ENCODE peak calls at places on chromosome 1, in ten cellular contexts. One of them, this sample, is unnamed.

GRCh38 chr1:221683681-221684080 is 58.2 kb downstream of the DUSP10 start:
- DNase-seq in AG09309: no peak
- DNase-seq in transverse colon: no peak
- DNase-seq in tibial nerve: no peak
- DNase-seq in spleen: no peak
- DNase-seq in choroid plexus epithelial cell: no peak
- DNase-seq in adrenal gland: no peak
- DNase-seq in WERI-Rb-1: no peak
- DNase-seq in uterus: no peak
- DNase-seq in cardiac fibroblast: no peak
- DNase-seq in this sample: peak; percentile 67

GRCh38 chr1:21299007-21299406 is 8.7 kb upstream of the ECE1 start:
- DNase-seq in AG09309: no peak
- DNase-seq in transverse colon: peak; percentile 71
- DNase-seq in tibial nerve: no peak
- DNase-seq in spleen: no peak
- DNase-seq in choroid plexus epithelial cell: no peak
- DNase-seq in adrenal gland: no peak
- DNase-seq in WERI-Rb-1: no peak
- DNase-seq in uterus: no peak
- DNase-seq in cardiac fibroblast: no peak
- DNase-seq in this sample: no peak

GRCh38 chr1:41769068-41769467 is 149.7 kb downstream of the HIVEP3 start:
- DNase-seq in AG09309: no peak
- DNase-seq in transverse colon: no peak
- DNase-seq in tibial nerve: no peak
- DNase-seq in spleen: no peak
- DNase-seq in choroid plexus epithelial cell: peak; percentile 48
- DNase-seq in adrenal gland: no peak
- DNase-seq in WERI-Rb-1: no peak
- DNase-seq in uterus: no peak
- DNase-seq in cardiac fibroblast: no peak
- DNase-seq in this sample: no peak

GRCh38 chr1:107793896-107794440 is 171.0 kb downstream of the VAV3 start:
- DNase-seq in AG09309: no peak
- DNase-seq in transverse colon: no peak
- DNase-seq in tibial nerve: no peak
- DNase-seq in spleen: no peak
- DNase-seq in choroid plexus epithelial cell: no peak
- DNase-seq in adrenal gland: no peak
- DNase-seq in WERI-Rb-1: peak; percentile 45
- DNase-seq in uterus: no peak
- DNase-seq in cardiac fibroblast: no peak
- DNase-seq in this sample: no peak

GRCh38 chr1:164728719-164729118 is 169.7 kb downstream of the PBX1 start:
- DNase-seq in AG09309: peak; percentile 62
- DNase-seq in transverse colon: no peak
- DNase-seq in tibial nerve: no peak
- DNase-seq in spleen: no peak
- DNase-seq in choroid plexus epithelial cell: peak; percentile 73
- DNase-seq in adrenal gland: no peak
- DNase-seq in WERI-Rb-1: no peak
- DNase-seq in uterus: no peak
- DNase-seq in cardiac fibroblast: peak; percentile 42
- DNase-seq in this sample: no peak

GRCh38 chr1:59061876-59062275 is 235.0 kb upstream of the FGGY start:
- DNase-seq in AG09309: peak; percentile 85
- DNase-seq in transverse colon: peak; percentile 38
- DNase-seq in tibial nerve: peak; percentile 49
- DNase-seq in spleen: no peak
- DNase-seq in choroid plexus epithelial cell: peak; percentile 99
- DNase-seq in adrenal gland: peak; percentile 67
- DNase-seq in WERI-Rb-1: no peak
- DNase-seq in uterus: peak; percentile 69
- DNase-seq in cardiac fibroblast: peak; percentile 99
- DNase-seq in this sample: peak; percentile 97

GRCh38 chr1:246058478-246058877 is 448.6 kb downstream of the SMYD3 start:
- DNase-seq in AG09309: no peak
- DNase-seq in transverse colon: no peak
- DNase-seq in tibial nerve: no peak
- DNase-seq in spleen: no peak
- DNase-seq in choroid plexus epithelial cell: no peak
- DNase-seq in adrenal gland: no peak
- DNase-seq in WERI-Rb-1: no peak
- DNase-seq in uterus: no peak
- DNase-seq in cardiac fibroblast: no peak
- DNase-seq in this sample: peak; percentile 34

GRCh38 chr1:206924549-206925115 is 2.9 kb upstream of the FCMR start:
- DNase-seq in AG09309: no peak
- DNase-seq in transverse colon: no peak
- DNase-seq in tibial nerve: no peak
- DNase-seq in spleen: peak; percentile 80
- DNase-seq in choroid plexus epithelial cell: no peak
- DNase-seq in adrenal gland: no peak
- DNase-seq in WERI-Rb-1: no peak
- DNase-seq in uterus: no peak
- DNase-seq in cardiac fibroblast: no peak
- DNase-seq in this sample: no peak

DNA sequence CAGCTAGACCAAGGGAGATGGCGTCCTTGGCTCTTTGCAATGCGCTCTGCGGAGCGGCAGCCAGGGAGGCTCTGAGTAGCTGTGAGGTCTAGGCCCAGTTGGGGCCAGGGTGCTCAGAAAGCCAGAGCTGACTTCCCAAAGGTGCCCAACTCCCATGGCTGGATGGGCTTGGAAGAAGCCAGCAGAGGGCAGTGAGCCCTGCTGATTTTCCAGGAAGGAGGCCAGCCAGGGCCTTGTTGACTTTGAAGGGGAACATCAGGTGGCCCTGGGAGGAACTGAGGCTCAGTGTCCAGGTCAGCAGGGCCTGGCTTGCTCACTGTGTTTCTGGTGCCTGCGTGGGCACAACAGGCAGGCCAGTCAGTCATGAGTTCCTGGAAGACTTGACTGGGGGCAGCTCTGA is 27.1 kb downstream of the CDCP2 start:
- DNase-seq in AG09309: no peak
- DNase-seq in transverse colon: peak; percentile 24
- DNase-seq in tibial nerve: no peak
- DNase-seq in spleen: peak; percentile 57
- DNase-seq in choroid plexus epithelial cell: peak; percentile 33
- DNase-seq in adrenal gland: peak; percentile 59
- DNase-seq in WERI-Rb-1: peak; percentile 69
- DNase-seq in uterus: no peak
- DNase-seq in cardiac fibroblast: peak; percentile 40
- DNase-seq in this sample: no peak
- TF ChIP-seq CTCF in AG09309: peak; percentile 65
- TF ChIP-seq CTCF in transverse colon: no peak
- TF ChIP-seq CTCF in tibial nerve: peak; percentile 10
- TF ChIP-seq CTCF in spleen: no peak
- TF ChIP-seq CTCF in choroid plexus epithelial cell: peak; percentile 47
- TF ChIP-seq CTCF in adrenal gland: peak; percentile 42
- TF ChIP-seq CTCF in WERI-Rb-1: peak; percentile 77
- TF ChIP-seq CTCF in uterus: peak; percentile 40
- TF ChIP-seq CTCF in cardiac fibroblast: peak; percentile 18
- TF ChIP-seq CTCF in this sample: peak; percentile 15

GRCh38 chr1:15948091-15948591 is 27.8 kb downstream of the ZBTB17 start:
- DNase-seq in AG09309: no peak
- DNase-seq in transverse colon: no peak
- DNase-seq in tibial nerve: no peak
- DNase-seq in spleen: peak; percentile 74
- DNase-seq in choroid plexus epithelial cell: no peak
- DNase-seq in adrenal gland: no peak
- DNase-seq in WERI-Rb-1: no peak
- DNase-seq in uterus: peak; percentile 20
- DNase-seq in cardiac fibroblast: no peak
- DNase-seq in this sample: peak; percentile 18

GRCh38 chr1:15948600-15949452 is 27.1 kb downstream of the ZBTB17 start:
- DNase-seq in AG09309: peak; percentile 88
- DNase-seq in transverse colon: peak; percentile 60
- DNase-seq in tibial nerve: peak; percentile 62
- DNase-seq in spleen: no peak
- DNase-seq in choroid plexus epithelial cell: peak; percentile 91
- DNase-seq in adrenal gland: peak; percentile 92
- DNase-seq in WERI-Rb-1: no peak
- DNase-seq in uterus: peak; percentile 85
- DNase-seq in cardiac fibroblast: peak; percentile 96
- DNase-seq in this sample: peak; percentile 99

GRCh38 chr1:15950302-15950701 is 25.6 kb downstream of the ZBTB17 start:
- DNase-seq in AG09309: no peak
- DNase-seq in transverse colon: no peak
- DNase-seq in tibial nerve: no peak
- DNase-seq in spleen: no peak
- DNase-seq in choroid plexus epithelial cell: no peak
- DNase-seq in adrenal gland: no peak
- DNase-seq in WERI-Rb-1: no peak
- DNase-seq in uterus: no peak
- DNase-seq in cardiac fibroblast: no peak
- DNase-seq in this sample: no peak

GRCh38 chr1:15950763-15951295 is 25.1 kb downstream of the ZBTB17 start:
- DNase-seq in AG09309: peak; percentile 47
- DNase-seq in transverse colon: no peak
- DNase-seq in tibial nerve: no peak
- DNase-seq in spleen: no peak
- DNase-seq in choroid plexus epithelial cell: peak; percentile 60
- DNase-seq in adrenal gland: peak; percentile 90
- DNase-seq in WERI-Rb-1: no peak
- DNase-seq in uterus: peak; percentile 77
- DNase-seq in cardiac fibroblast: peak; percentile 85
- DNase-seq in this sample: peak; percentile 86

GRCh38 chr1:15949453-15950245 is 26.3 kb downstream of the ZBTB17 start:
- DNase-seq in AG09309: peak; percentile 93
- DNase-seq in transverse colon: peak; percentile 88
- DNase-seq in tibial nerve: peak; percentile 85
- DNase-seq in spleen: peak; percentile 94
- DNase-seq in choroid plexus epithelial cell: peak; percentile 95
- DNase-seq in adrenal gland: peak; percentile 98
- DNase-seq in WERI-Rb-1: no peak
- DNase-seq in uterus: peak; percentile 94
- DNase-seq in cardiac fibroblast: peak; percentile 98
- DNase-seq in this sample: peak; percentile 98
- H3K4me3 ChIP-seq in AG09309: peak overlapping the region; percentile 22
- H3K4me3 ChIP-seq in transverse colon: peak overlapping the region; percentile 15
- H3K4me3 ChIP-seq in tibial nerve: peak overlapping the region; percentile 20
- H3K4me3 ChIP-seq in spleen: no peak overlapping the region
- H3K4me3 ChIP-seq in choroid plexus epithelial cell: peak overlapping the region; percentile 20
- H3K4me3 ChIP-seq in adrenal gland: peak overlapping the region; percentile 17
- H3K4me3 ChIP-seq in WERI-Rb-1: no peak overlapping the region
- H3K4me3 ChIP-seq in uterus: peak overlapping the region; percentile 26
- H3K4me3 ChIP-seq in cardiac fibroblast: peak overlapping the region; percentile 8
- H3K4me3 ChIP-seq in this sample: peak overlapping the region; percentile 50

DNA sequence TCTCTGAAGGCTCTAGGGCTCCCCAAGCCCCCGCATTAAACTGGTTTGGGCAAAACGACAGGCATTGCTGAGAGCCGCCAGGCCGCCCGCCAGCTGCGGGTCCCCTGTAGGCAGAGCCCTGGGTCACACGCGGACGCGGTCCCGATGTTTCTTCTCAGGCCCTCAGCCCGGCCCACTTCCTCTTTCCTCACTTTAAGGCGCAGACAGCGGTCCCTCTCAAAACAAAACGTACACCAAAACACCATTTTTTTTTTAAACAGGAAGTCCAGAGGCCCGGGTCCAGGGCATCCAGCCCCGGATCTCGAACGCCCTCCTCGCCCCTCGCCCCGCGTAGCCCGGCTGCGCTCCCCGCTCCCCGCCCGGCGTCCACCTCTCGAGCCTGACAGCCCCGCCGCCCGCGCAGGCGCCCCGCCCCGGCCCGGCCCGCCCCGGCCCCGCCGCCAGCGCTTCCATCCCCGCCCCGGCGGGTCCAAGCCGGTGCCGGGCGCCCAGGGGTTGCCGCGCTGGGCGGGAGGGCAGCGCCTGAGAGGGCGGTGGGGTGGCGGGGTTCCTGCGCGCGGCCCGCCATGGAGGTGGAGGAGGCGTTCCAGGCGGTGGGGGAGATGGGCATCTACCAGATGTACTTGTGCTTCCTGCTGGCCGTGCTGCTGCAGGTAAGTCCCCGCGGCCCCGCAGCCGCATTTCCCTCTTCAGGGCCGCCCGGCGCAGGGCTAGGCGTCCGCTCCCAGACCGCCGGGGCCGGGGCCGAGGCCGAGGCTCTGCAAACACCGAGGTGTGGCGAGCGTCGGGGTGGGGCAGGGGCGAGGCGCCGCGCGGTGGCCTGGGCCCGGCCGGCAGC is at the start of gene SLC22A15:
- DNase-seq in AG09309: no peak
- DNase-seq in transverse colon: peak; percentile 70
- DNase-seq in tibial nerve: peak; percentile 19
- DNase-seq in spleen: peak; percentile 94
- DNase-seq in choroid plexus epithelial cell: peak; percentile 50
- DNase-seq in adrenal gland: peak; percentile 64
- DNase-seq in WERI-Rb-1: peak; percentile 48
- DNase-seq in uterus: peak; percentile 29
- DNase-seq in cardiac fibroblast: peak; percentile 69
- DNase-seq in this sample: peak; percentile 38
- TF ChIP-seq CTCF in AG09309: peak; percentile 2
- TF ChIP-seq CTCF in transverse colon: no peak
- TF ChIP-seq CTCF in tibial nerve: no peak
- TF ChIP-seq CTCF in spleen: no peak
- TF ChIP-seq CTCF in choroid plexus epithelial cell: no peak
- TF ChIP-seq CTCF in adrenal gland: no peak
- TF ChIP-seq CTCF in WERI-Rb-1: no peak
- TF ChIP-seq CTCF in uterus: no peak
- TF ChIP-seq CTCF in cardiac fibroblast: no peak
- TF ChIP-seq CTCF in this sample: no peak

GRCh38 chr1:30976143-30976542 is 67.6 kb upstream of the SDC3 start:
- DNase-seq in AG09309: no peak
- DNase-seq in transverse colon: no peak
- DNase-seq in tibial nerve: no peak
- DNase-seq in spleen: no peak
- DNase-seq in choroid plexus epithelial cell: peak; percentile 69
- DNase-seq in adrenal gland: no peak
- DNase-seq in WERI-Rb-1: no peak
- DNase-seq in uterus: no peak
- DNase-seq in cardiac fibroblast: peak; percentile 85
- DNase-seq in this sample: peak; percentile 80

GRCh38 chr1:30974536-30974935 is 66.0 kb upstream of the SDC3 start:
- DNase-seq in AG09309: no peak
- DNase-seq in transverse colon: no peak
- DNase-seq in tibial nerve: no peak
- DNase-seq in spleen: no peak
- DNase-seq in choroid plexus epithelial cell: no peak
- DNase-seq in adrenal gland: no peak
- DNase-seq in WERI-Rb-1: no peak
- DNase-seq in uterus: no peak
- DNase-seq in cardiac fibroblast: no peak
- DNase-seq in this sample: no peak

GRCh38 chr1:30975217-30975616 is 66.7 kb upstream of the SDC3 start:
- DNase-seq in AG09309: no peak
- DNase-seq in transverse colon: no peak
- DNase-seq in tibial nerve: no peak
- DNase-seq in spleen: no peak
- DNase-seq in choroid plexus epithelial cell: no peak
- DNase-seq in adrenal gland: no peak
- DNase-seq in WERI-Rb-1: no peak
- DNase-seq in uterus: no peak
- DNase-seq in cardiac fibroblast: no peak
- DNase-seq in this sample: no peak

GRCh38 chr1:30977511-30977910 is 69.0 kb upstream of the SDC3 start:
- DNase-seq in AG09309: no peak
- DNase-seq in transverse colon: no peak
- DNase-seq in tibial nerve: no peak
- DNase-seq in spleen: no peak
- DNase-seq in choroid plexus epithelial cell: no peak
- DNase-seq in adrenal gland: no peak
- DNase-seq in WERI-Rb-1: no peak
- DNase-seq in uterus: no peak
- DNase-seq in cardiac fibroblast: no peak
- DNase-seq in this sample: no peak

GRCh38 chr1:30977105-30977504 is 68.5 kb upstream of the SDC3 start:
- DNase-seq in AG09309: no peak
- DNase-seq in transverse colon: no peak
- DNase-seq in tibial nerve: no peak
- DNase-seq in spleen: no peak
- DNase-seq in choroid plexus epithelial cell: peak; percentile 79
- DNase-seq in adrenal gland: no peak
- DNase-seq in WERI-Rb-1: no peak
- DNase-seq in uterus: no peak
- DNase-seq in cardiac fibroblast: peak; percentile 26
- DNase-seq in this sample: peak; percentile 34
- H3K4me3 ChIP-seq in AG09309: no peak overlapping the region
- H3K4me3 ChIP-seq in transverse colon: no peak overlapping the region
- H3K4me3 ChIP-seq in tibial nerve: no peak overlapping the region
- H3K4me3 ChIP-seq in spleen: no peak overlapping the region
- H3K4me3 ChIP-seq in choroid plexus epithelial cell: no peak overlapping the region
- H3K4me3 ChIP-seq in adrenal gland: no peak overlapping the region
- H3K4me3 ChIP-seq in WERI-Rb-1: no peak overlapping the region
- H3K4me3 ChIP-seq in uterus: no peak overlapping the region
- H3K4me3 ChIP-seq in cardiac fibroblast: no peak overlapping the region
- H3K4me3 ChIP-seq in this sample: no peak overlapping the region